ENCODE peak calls at places on chromosomes 6 and 20, in five cellular contexts. S, J, A, O and T are unnamed samples.

GRCh38 chr6:169921853-169922779 is 170.7 kb downstream of the ERMARD start:
- DNase-seq in S (peak; percentile 35), J (no peak), A (no peak), O (no peak), T (no peak)

GRCh38 chr6:37276916-37277509 is 19.1 kb upstream of the TMEM217 start:
- DNase-seq in S (no peak), J (no peak), A (no peak), O (no peak), T (no peak)

GRCh38 chr6:35810831-35811698 is 5.9 kb downstream of the LHFPL5 start:
- DNase-seq in S (peak; percentile 30), J (peak; percentile 31), A (no peak), O (no peak), T (no peak)

GRCh38 chr20:47989957-47990356 is 204.7 kb upstream of the SULF2 start:
- DNase-seq in S (no peak), J (no peak), A (no peak), O (no peak), T (peak; percentile 34)

GRCh38 chr6:24827162-24827561 is 28.4 kb upstream of the ARMH2 start:
- DNase-seq in S (no peak), J (no peak), A (no peak), O (no peak), T (peak; percentile 16)

GRCh38 chr20:45087814-45088213 is 13.1 kb downstream of the KCNS1 start:
- DNase-seq in S (no peak), J (no peak), A (no peak), O (no peak), T (no peak)

GRCh38 chr20:11497543-11497942 is 420.1 kb upstream of the BTBD3 start:
- DNase-seq in S (no peak), J (no peak), A (no peak), O (no peak), T (no peak)

GRCh38 chr6:100663219-100663863 is 198.6 kb upstream of the SIM1 start:
- DNase-seq in S (peak; percentile 43), J (no peak), A (no peak), O (no peak), T (no peak)

GRCh38 chr6:2669067-2669710 is 81.5 kb downstream of the MYLK4 start:
- DNase-seq in S (no peak), J (no peak), A (no peak), O (no peak), T (no peak)

GRCh38 chr6:55046869-55047422 is 127.4 kb upstream of the HCRTR2 start:
- DNase-seq in S (no peak), J (no peak), A (no peak), O (no peak), T (no peak)

GRCh38 chr6:38702471-38703397 is at the start of gene GLO1:
- DNase-seq in S (peak; percentile 98), J (peak; percentile 94), A (peak; percentile 96), O (peak; percentile 100), T (peak; percentile 97)

GRCh38 chr6:24283043-24283985 is 74.5 kb downstream of the DCDC2 start:
- DNase-seq in S (peak; percentile 90), J (peak; percentile 83), A (peak; percentile 59), O (peak; percentile 65), T (peak; percentile 78)

GRCh38 chr20:37349517-37350491 is 3.9 kb downstream of the SRC start:
- DNase-seq in S (no peak), J (no peak), A (no peak), O (no peak), T (peak; percentile 13)

GRCh38 chr6:168874637-168875036 is 379.0 kb downstream of the THBS2 start:
- DNase-seq in S (no peak), J (no peak), A (no peak), O (no peak), T (no peak)

GRCh38 chr6:168875811-168876576 is 377.7 kb downstream of the THBS2 start:
- DNase-seq in S (no peak), J (no peak), A (no peak), O (no peak), T (no peak)

GRCh38 chr6:168873266-168873665 is 380.4 kb downstream of the THBS2 start:
- DNase-seq in S (no peak), J (no peak), A (no peak), O (no peak), T (no peak)

GRCh38 chr6:168880271-168880670 is 373.4 kb downstream of the THBS2 start:
- DNase-seq in S (no peak), J (no peak), A (no peak), O (no peak), T (no peak)

GRCh38 chr6:168877821-168878282 is 375.8 kb downstream of the THBS2 start:
- DNase-seq in S (no peak), J (no peak), A (no peak), O (no peak), T (no peak)
- TF ChIP-seq SMC3 in S (no peak), J (no peak), A (no peak), O (no peak), T (no peak)

GRCh38 chr6:154039231-154039842 is at the start of gene OPRM1:
- DNase-seq in S (no peak), J (no peak), A (no peak), O (peak; percentile 9), T (peak; percentile 68)
- TF ChIP-seq MAX in S (no peak), J (no peak), A (no peak), O (no peak), T (no peak)

GRCh38 chr6:137095093-137095492 is 50.3 kb upstream of the IL20RA start:
- DNase-seq in S (no peak), J (no peak), A (no peak), O (no peak), T (no peak)

GRCh38 chr6:137097526-137097925 is 52.8 kb upstream of the IL20RA start:
- DNase-seq in S (no peak), J (no peak), A (no peak), O (no peak), T (no peak)

GRCh38 chr6:137097057-137097456 is 52.3 kb upstream of the IL20RA start:
- DNase-seq in S (no peak), J (no peak), A (no peak), O (no peak), T (no peak)

GRCh38 chr6:137094411-137095008 is 49.7 kb upstream of the IL20RA start:
- DNase-seq in S (peak; percentile 74), J (peak; percentile 46), A (peak; percentile 91), O (peak; percentile 76), T (peak; percentile 56)

DNA sequence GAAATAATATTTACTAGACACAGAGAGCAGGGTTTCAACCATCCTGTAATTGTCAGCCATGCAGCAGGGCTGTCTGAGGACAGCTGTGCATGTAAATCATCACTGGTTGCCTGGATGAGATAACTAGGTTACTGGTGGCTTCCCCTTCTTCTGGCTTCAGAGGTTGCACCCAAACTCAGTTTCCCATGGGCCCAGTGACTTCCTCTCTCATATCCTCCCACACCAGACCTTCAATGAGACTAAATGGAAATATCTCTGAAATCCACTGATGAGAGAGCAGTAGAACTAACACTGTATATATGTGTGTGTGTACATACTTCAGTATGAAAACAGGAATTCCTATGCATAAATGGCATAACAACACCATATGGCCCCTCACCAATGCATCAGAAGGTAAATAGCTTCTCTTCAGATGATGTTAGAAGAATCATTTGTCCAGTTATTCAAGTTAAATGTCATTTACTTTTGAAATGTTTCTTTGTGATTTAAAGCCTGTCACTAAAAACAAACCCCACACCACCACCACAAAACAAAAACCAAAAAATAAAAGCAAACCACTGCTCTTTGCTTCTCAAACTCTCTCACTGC is 51.0 kb upstream of the IL20RA start:
- DNase-seq in S (no peak), J (no peak), A (peak; percentile 96), O (no peak), T (no peak)
- TF ChIP-seq SMC3 in S (no peak), J (no peak), A (peak; percentile 37), O (no peak), T (no peak)

GRCh38 chr6:17012421-17013225 is 89.2 kb upstream of the STMND1 start:
- DNase-seq in S (no peak), J (no peak), A (no peak), O (no peak), T (peak; percentile 45)
- TF ChIP-seq MAX in S (no peak), J (no peak), A (no peak), O (no peak), T (peak; percentile 31)